ENCODE peak calls at places on chromosomes 12 and 14, in nine cellular contexts. U is GM03348; R is RWPE1; A is germinal center; D is HFFc6; J is NCI-H510A treated with DMSO at 0.1 percent for 48 hours; V is stimulated activated CD4-positive, alpha-beta T cell treated with anti-CD3 and anti-CD28 coated beads, Interleukin-4, amount 100 ng/mL, for 24 hours; E is activated naive CD8-positive, alpha-beta T cell treated with anti-CD3 and anti-CD28 coated beads for 36 hours; Y is NCI-H1105. N is an unnamed sample.

GRCh38 chr14:22613736-22614239 is 15.7 kb downstream of the ABHD4 start:
- DNase-seq in U (no peak), R (no peak), A (no peak), D (no peak), J (no peak), V (no peak), E (no peak), Y (no peak), N (no peak)

GRCh38 chr14:31894351-31894750 is 182.8 kb upstream of the ARHGAP5 start:
- DNase-seq in U (no peak), R (no peak), A (no peak), D (no peak), J (no peak), V (no peak), E (no peak), Y (no peak), N (no peak)

GRCh38 chr14:91405241-91405721 is 12.3 kb downstream of the CCDC88C start:
- DNase-seq in U (no peak), R (no peak), A (no peak), D (no peak), J (no peak), V (peak; percentile 75), E (peak; percentile 76), Y (no peak), N (no peak)

GRCh38 chr12:60191676-60192359 is 596.0 kb downstream of the SLC16A7 start:
- DNase-seq in U (peak; percentile 54), R (peak; percentile 9), A (no peak), D (peak; percentile 57), J (no peak), V (no peak), E (no peak), Y (no peak), N (peak; percentile 53)

GRCh38 chr14:61510736-61511557 is 184.4 kb upstream of the HIF1A start:
- DNase-seq in U (no peak), R (no peak), A (no peak), D (no peak), J (no peak), V (no peak), E (no peak), Y (no peak), N (no peak)

GRCh38 chr14:50542941-50543418 is 10.6 kb upstream of the MAP4K5 start:
- DNase-seq in U (peak; percentile 61), R (peak; percentile 50), A (peak; percentile 54), D (peak; percentile 38), J (peak; percentile 86), V (peak; percentile 56), E (no peak), Y (peak; percentile 65), N (peak; percentile 51)

GRCh38 chr12:108784270-108784669 is 53.0 kb upstream of the CORO1C start:
- DNase-seq in U (no peak), R (no peak), A (no peak), D (no peak), J (peak; percentile 94), V (no peak), E (no peak), Y (no peak), N (no peak)

GRCh38 chr14:96245710-96246534 is 10.1 kb upstream of the BDKRB1 start:
- DNase-seq in U (peak; percentile 67), R (peak; percentile 21), A (no peak), D (peak; percentile 33), J (no peak), V (no peak), E (no peak), Y (no peak), N (peak; percentile 78)

GRCh38 chr14:35016568-35016967 is 29.5 kb upstream of the FAM177A1 start:
- DNase-seq in U (no peak), R (no peak), A (no peak), D (no peak), J (no peak), V (no peak), E (no peak), Y (no peak), N (no peak)

GRCh38 chr12:105492591-105492990 is 162.1 kb downstream of the C12orf75 start:
- DNase-seq in U (peak; percentile 57), R (no peak), A (no peak), D (peak; percentile 58), J (no peak), V (no peak), E (no peak), Y (no peak), N (no peak)

GRCh38 chr12:100401660-100402059 is 44.8 kb downstream of the SLC17A8 start:
- DNase-seq in U (peak; percentile 6), R (peak; percentile 69), A (no peak), D (no peak), J (no peak), V (no peak), E (no peak), Y (no peak), N (peak; percentile 72)

GRCh38 chr14:91119556-91120311 is 5.9 kb downstream of the DGLUCY start:
- DNase-seq in U (peak; percentile 45), R (peak; percentile 11), A (no peak), D (peak; percentile 79), J (no peak), V (no peak), E (no peak), Y (no peak), N (peak; percentile 70)

GRCh38 chr12:114762490-114763110 is 78.6 kb upstream of the TBX3 start:
- DNase-seq in U (no peak), R (no peak), A (no peak), D (no peak), J (no peak), V (no peak), E (no peak), Y (no peak), N (no peak)

GRCh38 chr12:115362319-115362976 is 678.5 kb upstream of the TBX3 start:
- DNase-seq in U (peak; percentile 60), R (no peak), A (no peak), D (no peak), J (no peak), V (no peak), E (no peak), Y (no peak), N (peak; percentile 5)

GRCh38 chr12:17296882-17297281 is 690.9 kb upstream of the LMO3 start:
- DNase-seq in U (no peak), R (no peak), A (no peak), D (no peak), J (no peak), V (no peak), E (no peak), Y (no peak), N (no peak)

GRCh38 chr14:82667501-82667900 is 1133.8 kb upstream of the SEL1L start:
- DNase-seq in U (no peak), R (no peak), A (no peak), D (no peak), J (no peak), V (no peak), E (no peak), Y (no peak), N (no peak)

GRCh38 chr14:96136361-96136760 is 68.3 kb upstream of the BDKRB2 start:
- DNase-seq in U (peak; percentile 42), R (peak; percentile 55), A (no peak), D (peak; percentile 69), J (no peak), V (no peak), E (no peak), Y (peak; percentile 5), N (peak; percentile 56)

GRCh38 chr14:100028990-100029677 is 36.1 kb upstream of the EVL start:
- DNase-seq in U (no peak), R (no peak), A (no peak), D (no peak), J (no peak), V (no peak), E (no peak), Y (no peak), N (no peak)

GRCh38 chr14:96757456-96757855 is 39.7 kb upstream of the VRK1 start:
- DNase-seq in U (no peak), R (peak; percentile 26), A (no peak), D (no peak), J (no peak), V (no peak), E (no peak), Y (no peak), N (no peak)

GRCh38 chr14:30681752-30682355 is 59.7 kb downstream of the SCFD1 start:
- DNase-seq in U (peak; percentile 11), R (no peak), A (peak; percentile 13), D (no peak), J (peak; percentile 11), V (no peak), E (no peak), Y (no peak), N (peak; percentile 11)

GRCh38 chr12:12275874-12276273 is 9.0 kb upstream of the LRP6 start:
- DNase-seq in U (no peak), R (no peak), A (no peak), D (no peak), J (no peak), V (no peak), E (no peak), Y (no peak), N (no peak)

GRCh38 chr12:50084775-50085614 is at the start of gene SMARCD1:
- DNase-seq in U (peak; percentile 94), R (peak; percentile 89), A (peak; percentile 87), D (peak; percentile 83), J (peak; percentile 92), V (peak; percentile 88), E (peak; percentile 86), Y (peak; percentile 81), N (peak; percentile 92)

GRCh38 chr14:69559581-69560011 is 15.1 kb downstream of the CCDC177 start:
- DNase-seq in U (no peak), R (no peak), A (no peak), D (no peak), J (no peak), V (no peak), E (no peak), Y (peak; percentile 84), N (no peak)

GRCh38 chr12:5480218-5480952 is 48.5 kb downstream of the NTF3 start:
- DNase-seq in U (peak; percentile 49), R (no peak), A (no peak), D (no peak), J (no peak), V (no peak), E (no peak), Y (peak; percentile 82), N (no peak)

GRCh38 chr14:29643415-29644206 is 284.0 kb downstream of the PRKD1 start:
- DNase-seq in U (peak; percentile 27), R (no peak), A (no peak), D (peak; percentile 21), J (peak; percentile 24), V (no peak), E (no peak), Y (no peak), N (peak; percentile 26)

GRCh38 chr12:92030618-92031017 is 115.0 kb downstream of the BTG1 start:
- DNase-seq in U (no peak), R (no peak), A (peak; percentile 14), D (no peak), J (no peak), V (peak; percentile 53), E (no peak), Y (no peak), N (peak; percentile 28)